ENCODE peak calls at places on chromosomes 6 and 20, in four cellular contexts. A is SK-N-SH, U is keratinocyte, D is left lung. Z is an unnamed sample.
A peak's percentile ranks its signal among the peaks of the same experiment; 100 is the strongest.

GRCh38 chr6:53984163-53984562 is 127.1 kb upstream of the MLIP start:
- DNase-seq in A (no peak), U (peak; percentile 60), D (no peak), Z (no peak)

GRCh38 chr6:32816746-32817204 is at the start of gene HLA-DOB:
- DNase-seq in A (no peak), U (no peak), D (no peak), Z (no peak)

GRCh38 chr6:4780360-4780812 is 4.2 kb downstream of the CDYL start:
- DNase-seq in A (no peak), U (no peak), D (no peak), Z (no peak)

GRCh38 chr6:170459451-170459850 is 93.7 kb downstream of the PSMB1 start:
- DNase-seq in A (no peak), U (no peak), D (no peak), Z (no peak)

GRCh38 chr6:40848038-40848437 is 191.0 kb downstream of the UNC5CL start:
- DNase-seq in A (no peak), U (no peak), D (no peak), Z (no peak)

GRCh38 chr6:135257641-135258405 is 76.7 kb downstream of the MYB start:
- DNase-seq in A (no peak), U (no peak), D (no peak), Z (no peak)

GRCh38 chr6:144131248-144131709 is 19.0 kb upstream of the STX11 start:
- DNase-seq in A (no peak), U (peak; percentile 21), D (no peak), Z (no peak)

GRCh38 chr20:37880726-37881591 is 22.0 kb upstream of the VSTM2L start:
- DNase-seq in A (peak; percentile 96), U (no peak), D (no peak), Z (no peak)

GRCh38 chr6:142732790-142733189 is 212.2 kb downstream of the HIVEP2 start:
- DNase-seq in A (no peak), U (no peak), D (no peak), Z (no peak)

GRCh38 chr20:21826946-21827345 is 121.5 kb downstream of the PAX1 start:
- DNase-seq in A (no peak), U (no peak), D (no peak), Z (no peak)

GRCh38 chr6:34731393-34732060 is 25.8 kb upstream of the SNRPC start:
- DNase-seq in A (no peak), U (no peak), D (no peak), Z (no peak)

GRCh38 chr20:9270831-9271230 is 201.9 kb downstream of the PLCB4 start:
- DNase-seq in A (no peak), U (no peak), D (no peak), Z (no peak)

GRCh38 chr6:52640170-52640569 is 30.7 kb upstream of the TMEM14A start:
- DNase-seq in A (no peak), U (no peak), D (no peak), Z (no peak)

GRCh38 chr6:66623050-66623449 is 916.0 kb upstream of the EYS start:
- DNase-seq in A (no peak), U (no peak), D (no peak), Z (no peak)

GRCh38 chr6:152338335-152339125 is 298.6 kb downstream of the SYNE1 start:
- DNase-seq in A (peak; percentile 59), U (no peak), D (peak; percentile 38), Z (no peak)

GRCh38 chr6:69866351-69867074 is at the start of gene COL19A1:
- DNase-seq in A (peak; percentile 34), U (no peak), D (no peak), Z (peak; percentile 7)

GRCh38 chr20:62028384-62028783 is 37.3 kb downstream of the TAF4 start:
- DNase-seq in A (no peak), U (no peak), D (no peak), Z (no peak)

GRCh38 chr6:26273673-26274595 is 91.1 kb upstream of the BTN3A2 start:
- DNase-seq in A (no peak), U (no peak), D (no peak), Z (no peak)

GRCh38 chr6:157263881-157264397 is 59.4 kb downstream of the TMEM242 start:
- DNase-seq in A (no peak), U (no peak), D (no peak), Z (no peak)

GRCh38 chr6:10837009-10837691 is 1.2 kb downstream of the MAK start:
- DNase-seq in A (peak; percentile 58), U (no peak), D (peak; percentile 46), Z (peak; percentile 77)

GRCh38 chr20:38075161-38075998 is 41.8 kb downstream of the RPRD1B start:
- DNase-seq in A (no peak), U (no peak), D (no peak), Z (no peak)

GRCh38 chr6:7157752-7158616 is 50.2 kb downstream of the RREB1 start:
- DNase-seq in A (no peak), U (no peak), D (no peak), Z (no peak)

GRCh38 chr6:125279961-125280360 is 21.8 kb downstream of the HDDC2 start:
- DNase-seq in A (no peak), U (no peak), D (no peak), Z (no peak)

GRCh38 chr6:63578757-63579156 is 6.5 kb downstream of the LOC128125822 start:
- DNase-seq in A (no peak), U (no peak), D (no peak), Z (no peak)

GRCh38 chr6:63582579-63583231 is 10.4 kb downstream of the LOC128125822 start:
- DNase-seq in A (no peak), U (no peak), D (no peak), Z (no peak)

GRCh38 chr6:63580704-63580961 is 8.4 kb downstream of the LOC128125822 start:
- DNase-seq in A (no peak), U (no peak), D (no peak), Z (no peak)

GRCh38 chr6:63581355-63581998 is 9.2 kb downstream of the LOC128125822 start:
- DNase-seq in A (no peak), U (no peak), D (no peak), Z (no peak)

GRCh38 chr6:63579937-63580703 is 7.8 kb downstream of the LOC128125822 start:
- DNase-seq in A (no peak), U (no peak), D (no peak), Z (no peak)
- H3K36me3 ChIP-seq in A (peaks cover 71% of the 10 kb centered on the region), U (peaks cover 27% of the 10 kb centered on the region), D (peaks cover 80% of the 10 kb centered on the region), Z (peaks cover 15% of the 10 kb centered on the region)

DNA sequence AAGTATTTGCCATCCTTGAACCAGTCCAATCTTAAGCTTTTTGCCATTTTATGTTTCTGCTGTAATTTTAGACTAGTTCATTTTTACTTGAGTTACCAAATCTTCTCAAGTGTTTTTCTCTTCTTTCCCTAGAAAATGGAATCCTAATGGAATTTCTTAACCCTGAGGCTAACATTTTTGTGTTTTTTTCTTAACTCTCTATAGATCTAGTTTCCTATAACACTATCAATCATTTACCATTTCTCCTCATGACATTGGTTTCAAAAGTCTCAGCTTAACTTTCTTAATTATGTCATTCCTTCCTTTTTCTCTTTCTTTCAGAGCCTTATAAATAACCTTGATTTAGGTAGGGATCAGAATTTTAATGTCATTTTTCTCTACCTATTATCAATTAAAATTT is 54.8 kb downstream of the SENP6 start:
- DNase-seq in A (no peak), U (no peak), D (no peak), Z (no peak)
- H3K36me3 ChIP-seq in A (peaks cover 36% of the 10 kb centered on the region), U (peaks cover 10% of the 10 kb centered on the region), D (peaks cover 45% of the 10 kb centered on the region), Z (no peaks in the 10 kb centered on the region)

GRCh38 chr6:28115799-28116198 is 8.6 kb upstream of the ZSCAN16 start:
- DNase-seq in A (no peak), U (no peak), D (no peak), Z (no peak)
- H3K36me3 ChIP-seq in A (peaks cover 58% of the 10 kb centered on the region), U (peaks cover 4% of the 10 kb centered on the region), D (peaks cover 60% of the 10 kb centered on the region), Z (peaks cover 4% of the 10 kb centered on the region)

GRCh38 chr20:13816757-13817156 is 31.9 kb downstream of the NDUFAF5 start:
- DNase-seq in A (no peak), U (no peak), D (no peak), Z (no peak)

GRCh38 chr20:13810446-13810845 is 25.6 kb downstream of the NDUFAF5 start:
- DNase-seq in A (no peak), U (no peak), D (no peak), Z (no peak)

GRCh38 chr20:13817342-13817741 is 32.5 kb downstream of the NDUFAF5 start:
- DNase-seq in A (no peak), U (no peak), D (no peak), Z (no peak)

GRCh38 chr20:13813910-13814309 is 29.1 kb downstream of the NDUFAF5 start:
- DNase-seq in A (no peak), U (no peak), D (no peak), Z (no peak)

GRCh38 chr20:13814672-13815071 is 29.8 kb downstream of the NDUFAF5 start:
- DNase-seq in A (no peak), U (no peak), D (no peak), Z (no peak)
- H3K36me3 ChIP-seq in A (peaks cover 88% of the 10 kb centered on the region), U (peaks cover 19% of the 10 kb centered on the region), D (peaks cover 91% of the 10 kb centered on the region), Z (no peaks in the 10 kb centered on the region)

GRCh38 chr6:105382918-105383317 is 20.0 kb downstream of the PREP start:
- DNase-seq in A (no peak), U (no peak), D (no peak), Z (no peak)

GRCh38 chr6:105384004-105384403 is 18.9 kb downstream of the PREP start:
- DNase-seq in A (no peak), U (no peak), D (no peak), Z (no peak)

GRCh38 chr6:105391705-105392104 is 11.2 kb downstream of the PREP start:
- DNase-seq in A (no peak), U (no peak), D (no peak), Z (no peak)

GRCh38 chr6:105389543-105389942 is 13.3 kb downstream of the PREP start:
- DNase-seq in A (no peak), U (no peak), D (no peak), Z (no peak)

GRCh38 chr6:105388392-105388791 is 14.5 kb downstream of the PREP start:
- DNase-seq in A (no peak), U (no peak), D (no peak), Z (no peak)
- H3K36me3 ChIP-seq in A (peaks cover 5% of the 10 kb centered on the region), U (peaks cover 10% of the 10 kb centered on the region), D (peaks cover 8% of the 10 kb centered on the region), Z (no peaks in the 10 kb centered on the region)

DNA sequence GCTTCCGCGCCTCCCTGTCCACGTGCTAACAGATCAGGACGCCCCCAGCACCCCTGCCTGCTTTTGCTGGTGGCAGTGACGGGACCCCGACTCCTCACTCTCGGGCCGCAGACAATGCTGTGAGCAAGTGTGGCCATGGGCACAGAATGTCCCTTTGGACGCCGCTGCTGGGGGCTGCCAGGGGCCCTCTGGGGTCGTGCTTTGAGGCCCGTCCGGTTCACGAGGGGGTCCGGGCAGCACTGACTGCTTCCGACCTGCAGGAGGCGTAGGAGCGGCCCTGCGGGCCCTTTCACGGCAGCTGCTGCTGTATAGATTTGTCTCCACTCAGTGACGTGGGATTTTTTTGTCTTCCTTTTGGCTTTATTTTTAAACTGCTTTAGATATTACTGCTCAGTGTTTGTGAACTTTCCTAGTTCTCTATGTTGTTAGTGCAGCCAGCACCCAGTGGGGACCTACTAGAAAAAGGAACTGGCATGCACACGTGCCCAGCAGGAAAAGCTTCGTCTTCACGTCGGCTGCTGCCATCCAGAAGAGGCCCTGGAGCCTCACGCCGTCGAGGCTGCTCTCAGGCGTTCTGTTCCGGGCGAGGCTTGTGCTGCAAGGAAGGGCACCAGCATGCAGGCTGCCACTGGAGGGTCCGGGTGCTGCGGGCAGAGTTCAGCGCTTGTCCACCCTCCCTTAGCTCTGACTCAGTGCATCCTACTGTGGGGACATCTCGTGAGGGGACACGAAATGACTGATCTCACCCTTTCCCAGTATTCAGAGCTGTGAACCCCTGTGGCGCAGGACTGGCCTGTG is 21.7 kb downstream of the UCKL1 start:
- DNase-seq in A (peak; percentile 74), U (no peak), D (no peak), Z (no peak)
- H3K36me3 ChIP-seq in A (peaks cover 52% of the 10 kb centered on the region), U (peaks cover 43% of the 10 kb centered on the region), D (peaks cover 100% of the 10 kb centered on the region), Z (peaks cover 4% of the 10 kb centered on the region)